ENCODE peak calls at places on chromosomes 7 and 10, in five cellular contexts. One of them, this sample, is unnamed.

GRCh38 chr10:133445751-133446708 is 7.7 kb upstream of the SCART1 start:
- DNase-seq in Calu3: no peak
- DNase-seq in breast epithelium: no peak
- DNase-seq in neural crest cell: no peak
- DNase-seq in lung: peak
- DNase-seq in this sample: no peak

GRCh38 chr7:40516376-40516775 is 381.6 kb downstream of the SUGCT start:
- DNase-seq in Calu3: no peak
- DNase-seq in breast epithelium: no peak
- DNase-seq in neural crest cell: no peak
- DNase-seq in lung: no peak
- DNase-seq in this sample: no peak

GRCh38 chr7:141246426-141246825 is 172.6 kb downstream of the TMEM178B start:
- DNase-seq in Calu3: no peak
- DNase-seq in breast epithelium: no peak
- DNase-seq in neural crest cell: no peak
- DNase-seq in lung: no peak
- DNase-seq in this sample: no peak

GRCh38 chr10:71359364-71360046 is 37.2 kb upstream of the CDH23 start:
- DNase-seq in Calu3: no peak
- DNase-seq in breast epithelium: no peak
- DNase-seq in neural crest cell: no peak
- DNase-seq in lung: no peak
- DNase-seq in this sample: no peak

GRCh38 chr10:104339469-104340098 is 1.3 kb upstream of the ITPRIP start:
- DNase-seq in Calu3: no peak
- DNase-seq in breast epithelium: no peak
- DNase-seq in neural crest cell: no peak
- DNase-seq in lung: no peak
- DNase-seq in this sample: no peak

GRCh38 chr10:132939957-132940790 is 2.2 kb downstream of the CFAP46 start:
- DNase-seq in Calu3: peak
- DNase-seq in breast epithelium: no peak
- DNase-seq in neural crest cell: peak
- DNase-seq in lung: peak
- DNase-seq in this sample: peak

GRCh38 chr10:43215758-43216455 is 51.0 kb downstream of the RASGEF1A start:
- DNase-seq in Calu3: no peak
- DNase-seq in breast epithelium: no peak
- DNase-seq in neural crest cell: no peak
- DNase-seq in lung: no peak
- DNase-seq in this sample: no peak

GRCh38 chr10:73253226-73253557 is 748 bp upstream of the MRPS16 start:
- DNase-seq in Calu3: no peak
- DNase-seq in breast epithelium: no peak
- DNase-seq in neural crest cell: no peak
- DNase-seq in lung: no peak
- DNase-seq in this sample: no peak

GRCh38 chr7:138170298-138170697 is 94.0 kb downstream of the AKR1D1 start:
- DNase-seq in Calu3: no peak
- DNase-seq in breast epithelium: no peak
- DNase-seq in neural crest cell: no peak
- DNase-seq in lung: no peak
- DNase-seq in this sample: no peak

GRCh38 chr10:78688945-78689935 is 379.5 kb upstream of the ZMIZ1 start:
- DNase-seq in Calu3: no peak
- DNase-seq in breast epithelium: no peak
- DNase-seq in neural crest cell: no peak
- DNase-seq in lung: no peak
- DNase-seq in this sample: no peak

GRCh38 chr7:48781783-48782182 is 142.6 kb upstream of the CDC14C start:
- DNase-seq in Calu3: no peak
- DNase-seq in breast epithelium: no peak
- DNase-seq in neural crest cell: no peak
- DNase-seq in lung: no peak
- DNase-seq in this sample: no peak

GRCh38 chr7:97580205-97580604 is 151.7 kb upstream of the TAC1 start:
- DNase-seq in Calu3: no peak
- DNase-seq in breast epithelium: no peak
- DNase-seq in neural crest cell: no peak
- DNase-seq in lung: no peak
- DNase-seq in this sample: no peak

GRCh38 chr10:77746313-77746712 is 108.7 kb upstream of the KCNMA1 start:
- DNase-seq in Calu3: no peak
- DNase-seq in breast epithelium: no peak
- DNase-seq in neural crest cell: no peak
- DNase-seq in lung: no peak
- DNase-seq in this sample: no peak

GRCh38 chr10:76350583-76350982 is 919.2 kb downstream of the LRMDA start:
- DNase-seq in Calu3: no peak
- DNase-seq in breast epithelium: no peak
- DNase-seq in neural crest cell: no peak
- DNase-seq in lung: no peak
- DNase-seq in this sample: no peak

GRCh38 chr7:51102828-51103227 is 213.8 kb downstream of the COBL start:
- DNase-seq in Calu3: no peak
- DNase-seq in breast epithelium: no peak
- DNase-seq in neural crest cell: no peak
- DNase-seq in lung: no peak
- DNase-seq in this sample: no peak

GRCh38 chr7:64997927-64998391 is 7.1 kb upstream of the ZNF117 start:
- DNase-seq in Calu3: peak
- DNase-seq in breast epithelium: no peak
- DNase-seq in neural crest cell: no peak
- DNase-seq in lung: no peak
- DNase-seq in this sample: no peak

GRCh38 chr10:132705943-132706342 is 80.0 kb downstream of the NKX6-2 start:
- DNase-seq in Calu3: no peak
- DNase-seq in breast epithelium: no peak
- DNase-seq in neural crest cell: no peak
- DNase-seq in lung: no peak
- DNase-seq in this sample: no peak

GRCh38 chr10:132716691-132717490 is 69.1 kb downstream of the NKX6-2 start:
- DNase-seq in Calu3: no peak
- DNase-seq in breast epithelium: no peak
- DNase-seq in neural crest cell: no peak
- DNase-seq in lung: no peak
- DNase-seq in this sample: no peak

GRCh38 chr7:85172530-85172941 is 14.3 kb downstream of the SEMA3D start:
- DNase-seq in Calu3: no peak
- DNase-seq in breast epithelium: no peak
- DNase-seq in neural crest cell: no peak
- DNase-seq in lung: no peak
- DNase-seq in this sample: no peak

GRCh38 chr10:79322616-79323566 is 24.4 kb upstream of the PPIF start:
- DNase-seq in Calu3: no peak
- DNase-seq in breast epithelium: peak
- DNase-seq in neural crest cell: no peak
- DNase-seq in lung: peak
- DNase-seq in this sample: no peak

GRCh38 chr7:151088856-151089699 is 2.8 kb downstream of the AGAP3 start:
- DNase-seq in Calu3: no peak
- DNase-seq in breast epithelium: peak
- DNase-seq in neural crest cell: no peak
- DNase-seq in lung: peak
- DNase-seq in this sample: peak

GRCh38 chr7:94655562-94655883 is 410 bp downstream of the SGCE start:
- DNase-seq in Calu3: no peak
- DNase-seq in breast epithelium: no peak
- DNase-seq in neural crest cell: no peak
- DNase-seq in lung: no peak
- DNase-seq in this sample: peak

GRCh38 chr10:95039281-95039680 is 30.0 kb downstream of the CYP2C8 start:
- DNase-seq in Calu3: no peak
- DNase-seq in breast epithelium: no peak
- DNase-seq in neural crest cell: no peak
- DNase-seq in lung: no peak
- DNase-seq in this sample: no peak

GRCh38 chr7:8085420-8085819 is 116.8 kb downstream of the GLCCI1 start:
- DNase-seq in Calu3: no peak
- DNase-seq in breast epithelium: no peak
- DNase-seq in neural crest cell: no peak
- DNase-seq in lung: no peak
- DNase-seq in this sample: no peak

GRCh38 chr7:17402628-17403278 is 104.3 kb downstream of the AHR start:
- DNase-seq in Calu3: no peak
- DNase-seq in breast epithelium: no peak
- DNase-seq in neural crest cell: no peak
- DNase-seq in lung: no peak
- DNase-seq in this sample: no peak

GRCh38 chr10:91668935-91669334 is 36.1 kb upstream of the PPP1R3C start:
- DNase-seq in Calu3: no peak
- DNase-seq in breast epithelium: no peak
- DNase-seq in neural crest cell: no peak
- DNase-seq in lung: no peak
- DNase-seq in this sample: no peak

GRCh38 chr10:70266056-70266455 is 17.7 kb downstream of the NPFFR1 start:
- DNase-seq in Calu3: no peak
- DNase-seq in breast epithelium: no peak
- DNase-seq in neural crest cell: no peak
- DNase-seq in lung: no peak
- DNase-seq in this sample: no peak

GRCh38 chr10:70266701-70267100 is 17.1 kb downstream of the NPFFR1 start:
- DNase-seq in Calu3: no peak
- DNase-seq in breast epithelium: no peak
- DNase-seq in neural crest cell: no peak
- DNase-seq in lung: no peak
- DNase-seq in this sample: no peak

GRCh38 chr10:70267161-70267933 is 16.5 kb downstream of the NPFFR1 start:
- DNase-seq in Calu3: peak
- DNase-seq in breast epithelium: no peak
- DNase-seq in neural crest cell: no peak
- DNase-seq in lung: peak
- DNase-seq in this sample: peak

GRCh38 chr10:70268376-70268775 is 15.4 kb downstream of the NPFFR1 start:
- DNase-seq in Calu3: no peak
- DNase-seq in breast epithelium: no peak
- DNase-seq in neural crest cell: no peak
- DNase-seq in lung: no peak
- DNase-seq in this sample: no peak

GRCh38 chr10:70265032-70265689 is 18.6 kb downstream of the NPFFR1 start:
- DNase-seq in Calu3: peak
- DNase-seq in breast epithelium: no peak
- DNase-seq in neural crest cell: no peak
- DNase-seq in lung: no peak
- DNase-seq in this sample: peak
- TF ChIP-seq CTCF in Calu3: peak
- TF ChIP-seq CTCF in breast epithelium: no peak
- TF ChIP-seq CTCF in neural crest cell: peak
- TF ChIP-seq CTCF in lung: peak
- TF ChIP-seq CTCF in this sample: no peak

GRCh38 chr10:124448696-124449169 is 1.1 kb downstream of the NKX1-2 start:
- DNase-seq in Calu3: no peak
- DNase-seq in breast epithelium: no peak
- DNase-seq in neural crest cell: no peak
- DNase-seq in lung: no peak
- DNase-seq in this sample: peak

GRCh38 chr10:124450010-124450782 is at the start of gene NKX1-2:
- DNase-seq in Calu3: no peak
- DNase-seq in breast epithelium: no peak
- DNase-seq in neural crest cell: no peak
- DNase-seq in lung: no peak
- DNase-seq in this sample: peak

GRCh38 chr10:124446830-124447740 is 2.8 kb downstream of the NKX1-2 start:
- DNase-seq in Calu3: no peak
- DNase-seq in breast epithelium: no peak
- DNase-seq in neural crest cell: no peak
- DNase-seq in lung: no peak
- DNase-seq in this sample: no peak

GRCh38 chr10:124449170-124450009 is 445 bp downstream of the NKX1-2 start:
- DNase-seq in Calu3: no peak
- DNase-seq in breast epithelium: no peak
- DNase-seq in neural crest cell: no peak
- DNase-seq in lung: no peak
- DNase-seq in this sample: no peak

DNA sequence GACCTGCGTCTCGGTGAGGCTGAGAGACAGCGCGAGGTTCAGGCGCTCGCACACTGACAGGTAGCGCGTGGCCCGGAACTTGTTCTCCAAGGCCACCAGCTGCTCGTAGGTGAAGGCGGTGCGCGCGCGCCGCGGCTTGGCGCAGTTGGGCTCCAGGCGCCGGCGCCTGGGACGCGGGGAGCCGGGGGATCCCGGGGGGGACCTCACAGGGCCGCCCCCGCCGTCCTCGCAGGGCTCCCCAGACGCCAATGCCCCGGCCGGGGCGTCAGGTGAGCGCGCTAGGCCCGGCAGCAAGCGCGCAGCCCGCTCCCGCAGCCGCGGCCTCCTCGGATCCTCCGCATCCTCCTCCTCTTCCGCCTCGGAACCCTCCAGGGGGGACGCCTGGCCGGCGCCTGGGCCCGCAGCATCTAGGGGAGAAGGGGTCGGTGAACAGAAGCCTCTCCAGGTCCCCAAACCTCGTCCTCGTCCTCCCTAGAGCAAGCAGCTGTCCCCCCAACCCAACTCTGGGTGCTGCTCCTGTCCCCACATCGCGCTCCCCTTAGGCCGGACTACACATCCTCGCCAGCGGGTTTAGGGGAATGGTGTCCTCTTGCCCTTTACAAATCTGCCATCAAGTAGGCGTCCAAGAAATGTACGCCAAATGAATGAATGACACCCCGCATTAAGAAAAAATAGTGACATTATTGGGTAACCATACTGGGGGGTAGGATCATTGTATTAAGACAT is 1.9 kb downstream of the NKX1-2 start:
- DNase-seq in Calu3: no peak
- DNase-seq in breast epithelium: no peak
- DNase-seq in neural crest cell: no peak
- DNase-seq in lung: no peak
- DNase-seq in this sample: no peak
- TF ChIP-seq CTCF in Calu3: no peak
- TF ChIP-seq CTCF in breast epithelium: no peak
- TF ChIP-seq CTCF in neural crest cell: no peak
- TF ChIP-seq CTCF in lung: no peak
- TF ChIP-seq CTCF in this sample: no peak

GRCh38 chr10:19683326-19683725 is 132.9 kb upstream of the PLXDC2 start:
- DNase-seq in Calu3: no peak
- DNase-seq in breast epithelium: no peak
- DNase-seq in neural crest cell: no peak
- DNase-seq in lung: no peak
- DNase-seq in this sample: no peak

GRCh38 chr10:19688344-19688743 is 127.9 kb upstream of the PLXDC2 start:
- DNase-seq in Calu3: no peak
- DNase-seq in breast epithelium: no peak
- DNase-seq in neural crest cell: no peak
- DNase-seq in lung: no peak
- DNase-seq in this sample: no peak

GRCh38 chr10:19689231-19689630 is 127.0 kb upstream of the PLXDC2 start:
- DNase-seq in Calu3: no peak
- DNase-seq in breast epithelium: no peak
- DNase-seq in neural crest cell: no peak
- DNase-seq in lung: no peak
- DNase-seq in this sample: no peak

GRCh38 chr10:19683965-19684364 is 132.3 kb upstream of the PLXDC2 start:
- DNase-seq in Calu3: no peak
- DNase-seq in breast epithelium: no peak
- DNase-seq in neural crest cell: no peak
- DNase-seq in lung: no peak
- DNase-seq in this sample: no peak
- TF ChIP-seq CTCF in Calu3: no peak
- TF ChIP-seq CTCF in breast epithelium: no peak
- TF ChIP-seq CTCF in neural crest cell: no peak
- TF ChIP-seq CTCF in lung: no peak
- TF ChIP-seq CTCF in this sample: peak

GRCh38 chr10:35416628-35417625 is 80.6 kb downstream of the CCNY start:
- DNase-seq in Calu3: no peak
- DNase-seq in breast epithelium: no peak
- DNase-seq in neural crest cell: no peak
- DNase-seq in lung: no peak
- DNase-seq in this sample: no peak
- TF ChIP-seq CTCF in Calu3: no peak
- TF ChIP-seq CTCF in breast epithelium: no peak
- TF ChIP-seq CTCF in neural crest cell: no peak
- TF ChIP-seq CTCF in lung: no peak
- TF ChIP-seq CTCF in this sample: no peak